ENCODE peak calls at places on chromosomes 7 and 10, in six cellular contexts. I, Z, N, K, A and Q are unnamed samples.

GRCh38 chr10:32446701-32447406 is 914 bp downstream of the CCDC7 start:
- DNase-seq in I (no peak), Z (no peak), N (no peak), K (peak), A (no peak), Q (no peak)

GRCh38 chr10:23604613-23605012 is 165.7 kb downstream of the OTUD1 start:
- DNase-seq in I (no peak), Z (no peak), N (no peak), K (no peak), A (no peak), Q (no peak)

GRCh38 chr7:82443044-82443800 is at the start of gene CACNA2D1:
- DNase-seq in I (no peak), Z (no peak), N (no peak), K (peak), A (peak), Q (no peak)

GRCh38 chr7:37359662-37360444 is 88.8 kb downstream of the ELMO1 start:
- DNase-seq in I (no peak), Z (no peak), N (no peak), K (no peak), A (no peak), Q (no peak)

GRCh38 chr10:24383681-24384106 is 174.8 kb downstream of the KIAA1217 start:
- DNase-seq in I (peak), Z (peak), N (peak), K (peak), A (peak), Q (no peak)

GRCh38 chr10:104735036-104735435 is 93.9 kb downstream of the SORCS3 start:
- DNase-seq in I (no peak), Z (no peak), N (no peak), K (no peak), A (no peak), Q (no peak)

GRCh38 chr7:149304006-149304405 is 42.0 kb downstream of the ZNF783 start:
- DNase-seq in I (no peak), Z (no peak), N (no peak), K (no peak), A (no peak), Q (no peak)

GRCh38 chr7:146948708-146949107 is 832.1 kb downstream of the CNTNAP2 start:
- DNase-seq in I (no peak), Z (no peak), N (no peak), K (no peak), A (no peak), Q (no peak)

GRCh38 chr7:33129806-33130153 is 416 bp downstream of the BBS9 start:
- DNase-seq in I (no peak), Z (no peak), N (no peak), K (no peak), A (no peak), Q (no peak)

GRCh38 chr10:11024596-11024995 is 6.9 kb downstream of the CELF2 start:
- DNase-seq in I (no peak), Z (no peak), N (no peak), K (peak), A (no peak), Q (no peak)

GRCh38 chr10:132448248-132448731 is 51.3 kb downstream of the PWWP2B start:
- DNase-seq in I (no peak), Z (no peak), N (no peak), K (peak), A (peak), Q (no peak)

GRCh38 chr10:43340619-43341018 is 30.8 kb upstream of the FXYD4 start:
- DNase-seq in I (peak), Z (no peak), N (no peak), K (no peak), A (no peak), Q (no peak)

GRCh38 chr10:6763417-6763816 is 183.3 kb upstream of the PRKCQ start:
- DNase-seq in I (no peak), Z (no peak), N (no peak), K (no peak), A (no peak), Q (no peak)

GRCh38 chr10:77678146-77678545 is 40.5 kb upstream of the KCNMA1 start:
- DNase-seq in I (no peak), Z (no peak), N (no peak), K (no peak), A (no peak), Q (no peak)

DNA sequence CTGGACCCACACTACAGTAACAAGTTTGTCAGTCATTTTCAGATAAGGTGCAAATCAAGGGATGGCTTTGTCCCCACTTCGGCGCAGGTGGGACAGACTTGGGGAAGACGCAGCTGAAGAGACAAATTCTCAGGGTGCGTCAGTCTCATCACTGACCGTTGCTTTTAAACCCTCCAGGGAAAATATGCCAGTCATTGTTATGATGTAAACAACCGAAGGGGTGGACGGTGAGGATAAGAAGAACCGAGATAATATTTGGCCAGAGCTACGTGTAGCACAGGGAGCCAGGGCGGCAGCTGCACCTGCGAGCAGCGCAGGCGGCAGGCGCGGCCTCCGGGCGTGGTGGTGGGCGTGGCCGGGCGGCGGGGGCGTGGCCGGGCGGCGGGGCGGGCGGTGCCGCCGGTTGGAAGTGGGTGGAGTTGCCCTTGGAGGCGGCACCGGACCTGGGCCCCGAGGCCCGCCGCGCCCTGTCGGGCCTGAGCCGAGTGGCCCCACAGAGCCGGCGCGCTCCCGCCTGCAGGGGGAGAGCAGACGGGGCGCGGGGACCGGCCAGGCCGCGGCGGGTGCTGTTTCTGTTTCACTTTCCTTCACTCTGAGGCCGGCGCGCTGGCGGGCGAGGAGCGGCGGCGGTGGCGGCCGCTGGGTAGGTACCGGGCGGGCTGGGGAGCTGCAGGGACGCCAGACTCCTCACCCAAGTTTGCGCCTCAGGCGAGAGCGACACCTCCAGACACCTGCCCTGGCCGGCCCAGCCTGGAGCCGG is at the start of gene PCGF5:
- DNase-seq in I (peak), Z (peak), N (no peak), K (peak), A (peak), Q (peak)
- TF ChIP-seq CTCF in I (no peak), Z (peak), N (peak), K (peak), A (peak), Q (no peak)

GRCh38 chr10:122001698-122002097 is 12.7 kb downstream of the TACC2 start:
- DNase-seq in I (no peak), Z (no peak), N (no peak), K (no peak), A (no peak), Q (no peak)

GRCh38 chr10:121994429-121994881 is 5.5 kb downstream of the TACC2 start:
- DNase-seq in I (peak), Z (no peak), N (no peak), K (no peak), A (peak), Q (no peak)

GRCh38 chr10:121999301-121999700 is 10.3 kb downstream of the TACC2 start:
- DNase-seq in I (no peak), Z (no peak), N (no peak), K (no peak), A (no peak), Q (no peak)

GRCh38 chr10:121998462-121998861 is 9.5 kb downstream of the TACC2 start:
- DNase-seq in I (peak), Z (no peak), N (no peak), K (no peak), A (no peak), Q (no peak)
- TF ChIP-seq CTCF in I (no peak), Z (no peak), N (no peak), K (no peak), A (no peak), Q (no peak)

GRCh38 chr10:96570983-96571964 is 15.5 kb downstream of the TM9SF3 start:
- DNase-seq in I (no peak), Z (no peak), N (no peak), K (no peak), A (no peak), Q (no peak)
- TF ChIP-seq CTCF in I (no peak), Z (no peak), N (no peak), K (no peak), A (no peak), Q (no peak)

GRCh38 chr10:8513155-8514147 is 459.0 kb downstream of the GATA3 start:
- DNase-seq in I (no peak), Z (no peak), N (no peak), K (no peak), A (no peak), Q (no peak)
- TF ChIP-seq CTCF in I (no peak), Z (no peak), N (no peak), K (no peak), A (no peak), Q (no peak)

DNA sequence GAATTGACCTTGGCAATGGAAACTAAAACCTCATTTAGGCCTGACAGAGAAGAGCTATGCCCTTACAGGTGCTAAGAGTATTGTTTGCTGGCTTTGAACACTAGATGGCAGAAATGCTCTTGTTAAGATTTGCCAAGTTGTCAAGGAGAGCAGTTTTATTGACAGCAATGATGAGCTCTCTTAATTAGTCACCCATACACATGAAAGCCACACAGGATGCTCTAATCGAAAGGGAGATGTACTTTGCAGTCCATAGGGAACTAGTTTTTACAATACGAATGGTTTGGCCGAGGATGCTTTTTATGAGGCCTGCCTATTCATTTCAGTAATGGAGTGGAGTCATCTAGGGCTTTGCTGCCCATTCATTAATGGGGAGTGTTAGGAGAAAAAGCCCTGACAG is 45.4 kb upstream of the MBL2 start:
- DNase-seq in I (no peak), Z (peak), N (peak), K (peak), A (no peak), Q (no peak)
- TF ChIP-seq CTCF in I (no peak), Z (peak), N (peak), K (peak), A (no peak), Q (no peak)

GRCh38 chr7:8785081-8785480 is 351.7 kb downstream of the NXPH1 start:
- DNase-seq in I (no peak), Z (no peak), N (no peak), K (no peak), A (no peak), Q (no peak)
- TF ChIP-seq CTCF in I (no peak), Z (no peak), N (no peak), K (no peak), A (no peak), Q (no peak)

GRCh38 chr10:2731940-2732339 is 335.4 kb upstream of the PFKP start:
- DNase-seq in I (no peak), Z (no peak), N (no peak), K (no peak), A (no peak), Q (no peak)
- TF ChIP-seq CTCF in I (no peak), Z (no peak), N (no peak), K (no peak), A (no peak), Q (no peak)

GRCh38 chr10:91856637-91857036 is 52.6 kb downstream of the FGFBP3 start:
- DNase-seq in I (no peak), Z (no peak), N (peak), K (peak), A (no peak), Q (no peak)
- TF ChIP-seq CTCF in I (no peak), Z (peak), N (peak), K (peak), A (peak), Q (no peak)